ENCODE peak calls at places on chromosomes 2 and 18, in four cellular contexts. E is IMR-90, U is HepG2, D is HEK293T. T is an unnamed sample.

GRCh38 chr2:12587729-12588522 is 128.8 kb upstream of the TRIB2 start:
- DNase-seq in E (peak), U (no peak), D (no peak), T (peak)

GRCh38 chr18:6370410-6370809 is 44.3 kb downstream of the L3MBTL4 start:
- DNase-seq in E (no peak), U (peak), D (peak), T (no peak)

GRCh38 chr2:191878576-191879298 is 31.8 kb upstream of the CAVIN2 start:
- DNase-seq in E (peak), U (no peak), D (no peak), T (peak)

GRCh38 chr2:69340101-69340775 is 46.8 kb downstream of the GFPT1 start:
- DNase-seq in E (peak), U (no peak), D (no peak), T (no peak)

GRCh38 chr2:141940709-141941108 is 190.1 kb downstream of the LRP1B start:
- DNase-seq in E (no peak), U (no peak), D (no peak), T (no peak)

GRCh38 chr18:8890957-8891464 is 185.7 kb downstream of the MTCL1 start:
- DNase-seq in E (peak), U (peak), D (peak), T (peak)

GRCh38 chr18:65990944-65991708 is 240.3 kb downstream of the CDH7 start:
- DNase-seq in E (no peak), U (no peak), D (no peak), T (no peak)

GRCh38 chr2:31384351-31384750 is 30.2 kb downstream of the XDH start:
- DNase-seq in E (peak), U (no peak), D (no peak), T (peak)

GRCh38 chr2:167103757-167104133 is 215.5 kb downstream of the XIRP2 start:
- DNase-seq in E (no peak), U (no peak), D (no peak), T (no peak)

GRCh38 chr2:47696478-47696831 is 86.5 kb upstream of the MSH6 start:
- DNase-seq in E (no peak), U (no peak), D (no peak), T (no peak)

GRCh38 chr2:240999001-240999791 is 778 bp downstream of the SNED1 start:
- DNase-seq in E (no peak), U (no peak), D (no peak), T (no peak)

GRCh38 chr2:20148841-20149702 is 75.9 kb downstream of the SDC1 start:
- DNase-seq in E (peak), U (no peak), D (no peak), T (no peak)

DNA sequence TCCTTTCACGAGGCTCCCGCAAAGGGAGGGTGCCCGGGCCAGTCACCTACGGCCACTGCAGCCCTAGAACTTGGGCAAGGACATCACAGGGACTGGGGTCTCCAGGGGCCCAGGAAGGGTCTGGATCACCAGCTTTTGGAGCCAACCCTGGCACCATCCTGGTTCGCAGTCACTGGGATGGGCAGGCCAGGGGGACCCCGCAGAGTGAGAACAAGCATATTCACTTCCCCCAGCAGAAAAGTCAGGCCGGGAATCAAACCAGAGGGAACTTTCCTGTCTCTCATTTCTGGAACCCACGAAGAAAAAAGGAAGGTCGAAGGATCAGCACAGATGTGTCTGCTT is 15.4 kb downstream of the SMAD7 start:
- DNase-seq in E (no peak), U (no peak), D (no peak), T (no peak)
- TF ChIP-seq BHLHE40 in E (no peak), U (no peak), D (no peak), T (no peak)

GRCh38 chr2:174573621-174574081 is 24.0 kb downstream of the WIPF1 start:
- DNase-seq in E (no peak), U (no peak), D (no peak), T (no peak)
- TF ChIP-seq BHLHE40 in E (no peak), U (no peak), D (no peak), T (no peak)

GRCh38 chr2:5290911-5291546 is 401.2 kb upstream of the SOX11 start:
- DNase-seq in E (no peak), U (no peak), D (no peak), T (no peak)
- TF ChIP-seq BHLHE40 in E (no peak), U (no peak), D (no peak), T (no peak)

GRCh38 chr2:96409543-96410184 is 74.1 kb downstream of the NCAPH start:
- DNase-seq in E (no peak), U (no peak), D (no peak), T (no peak)

GRCh38 chr2:96407041-96407918 is 71.7 kb downstream of the NCAPH start:
- DNase-seq in E (peak), U (peak), D (peak), T (peak)

GRCh38 chr2:96407919-96408550 is 72.5 kb downstream of the NCAPH start:
- DNase-seq in E (no peak), U (no peak), D (no peak), T (no peak)

GRCh38 chr2:96412307-96413066 is 76.9 kb downstream of the NCAPH start:
- DNase-seq in E (no peak), U (no peak), D (no peak), T (no peak)

GRCh38 chr2:96408631-96409542 is 73.3 kb downstream of the NCAPH start:
- DNase-seq in E (peak), U (peak), D (no peak), T (no peak)
- TF ChIP-seq BHLHE40 in E (no peak), U (no peak), D (no peak), T (no peak)

GRCh38 chr18:44837491-44838185 is 156.9 kb downstream of the SETBP1 start:
- DNase-seq in E (peak), U (no peak), D (no peak), T (no peak)
- TF ChIP-seq BHLHE40 in E (no peak), U (no peak), D (no peak), T (no peak)

GRCh38 chr2:74371421-74371820 is 8.7 kb downstream of the DCTN1 start:
- DNase-seq in E (no peak), U (no peak), D (no peak), T (no peak)
- TF ChIP-seq BHLHE40 in E (no peak), U (no peak), D (no peak), T (no peak)

GRCh38 chr2:129404000-129404700 is 575.3 kb upstream of the RAB6C start:
- DNase-seq in E (no peak), U (no peak), D (no peak), T (no peak)
- TF ChIP-seq BHLHE40 in E (no peak), U (no peak), D (no peak), T (no peak)